ENCODE peak calls at places on chromosomes 2 and 18, in four cellular contexts. One of them, this sample, is unnamed.

GRCh38 chr2:160207804-160208661 is 8.0 kb upstream of the ITGB6 start:
- DNase-seq in hepatocyte: peak
- DNase-seq in A172: peak
- DNase-seq in GM13976: no peak
- DNase-seq in this sample: peak

GRCh38 chr2:152537252-152537651 is 180.0 kb downstream of the PRPF40A start:
- DNase-seq in hepatocyte: no peak
- DNase-seq in A172: no peak
- DNase-seq in GM13976: no peak
- DNase-seq in this sample: no peak

GRCh38 chr2:26838121-26838906 is 9.6 kb upstream of the DPYSL5 start:
- DNase-seq in hepatocyte: peak
- DNase-seq in A172: no peak
- DNase-seq in GM13976: no peak
- DNase-seq in this sample: peak

GRCh38 chr18:12283666-12284065 is 24.4 kb upstream of the TUBB6 start:
- DNase-seq in hepatocyte: no peak
- DNase-seq in A172: no peak
- DNase-seq in GM13976: no peak
- DNase-seq in this sample: no peak

GRCh38 chr2:19786408-19787058 is 115.2 kb downstream of the TTC32 start:
- DNase-seq in hepatocyte: peak
- DNase-seq in A172: peak
- DNase-seq in GM13976: no peak
- DNase-seq in this sample: peak

GRCh38 chr18:44541781-44542180 is 138.9 kb upstream of the SETBP1 start:
- DNase-seq in hepatocyte: no peak
- DNase-seq in A172: no peak
- DNase-seq in GM13976: no peak
- DNase-seq in this sample: no peak

GRCh38 chr2:194116861-194117260 is 1540.2 kb upstream of the SLC39A10 start:
- DNase-seq in hepatocyte: no peak
- DNase-seq in A172: no peak
- DNase-seq in GM13976: no peak
- DNase-seq in this sample: no peak

GRCh38 chr2:202932425-202933138 is 20.5 kb downstream of the CARF start:
- DNase-seq in hepatocyte: peak
- DNase-seq in A172: no peak
- DNase-seq in GM13976: no peak
- DNase-seq in this sample: no peak

GRCh38 chr2:112541315-112542122 is 746 bp upstream of the POLR1B start:
- DNase-seq in hepatocyte: peak
- DNase-seq in A172: no peak
- DNase-seq in GM13976: peak
- DNase-seq in this sample: peak

GRCh38 chr2:2157400-2157799 is 173.7 kb downstream of the MYT1L start:
- DNase-seq in hepatocyte: no peak
- DNase-seq in A172: no peak
- DNase-seq in GM13976: no peak
- DNase-seq in this sample: no peak

GRCh38 chr18:1062592-1062991 is 157.9 kb downstream of the ADCYAP1 start:
- DNase-seq in hepatocyte: no peak
- DNase-seq in A172: no peak
- DNase-seq in GM13976: no peak
- DNase-seq in this sample: no peak

This sample was measured in kidney glomerular epithelial cell.